ENCODE peak calls at places on chromosomes 11 and 22, in nine cellular contexts. Y is psoas muscle, C is NCI-H2081, D is transverse colon, O is DMS153, Q is neuronal stem cell, F is H9, K is aorta, M is colonic mucosa. H is an unnamed sample.

GRCh38 chr11:119533462-119533861 is 110.5 kb upstream of the THY1 start:
- DNase-seq in O (no peak), M (no peak), C (no peak), D (no peak), F (no peak), Q (no peak), Y (no peak), K (no peak), H (no peak)

GRCh38 chr11:108775324-108775723 is 110.5 kb downstream of the DDX10 start:
- DNase-seq in Q (no peak), F (no peak), M (no peak), K (no peak), D (no peak), Y (no peak), C (no peak), O (no peak), H (no peak)

GRCh38 chr11:84345597-84345996 is 1059.4 kb upstream of the CCDC90B start:
- DNase-seq in K (no peak), Y (no peak), D (no peak), O (no peak), Q (no peak), F (no peak), C (no peak), M (no peak), H (no peak)

GRCh38 chr11:73716153-73717056 is 44.5 kb downstream of the RAB6A start:
- DNase-seq in K (no peak), M (no peak), F (no peak), O (no peak), Q (no peak), D (no peak), Y (no peak), C (no peak), H (no peak)

GRCh38 chr11:93906486-93906885 is 56.1 kb upstream of the VSTM5 start:
- DNase-seq in Q (no peak), O (no peak), F (no peak), Y (no peak), C (no peak), M (no peak), D (no peak), K (no peak), H (no peak)

GRCh38 chr11:84993386-84993785 is 633.8 kb downstream of the DLG2 start:
- DNase-seq in D (peak; percentile 11), O (no peak), Q (no peak), C (no peak), F (peak; percentile 58), K (no peak), Y (no peak), M (peak; percentile 18), H (no peak)

GRCh38 chr11:72146625-72147024 is 11.1 kb downstream of the FOLR3 start:
- DNase-seq in M (no peak), Y (no peak), K (no peak), D (no peak), F (no peak), O (no peak), C (no peak), Q (no peak), H (no peak)

GRCh38 chr11:61962213-61963015 is 5.0 kb downstream of the FTH1 start:
- DNase-seq in Q (no peak), K (peak; percentile 44), M (no peak), C (no peak), Y (no peak), O (no peak), F (no peak), D (no peak), H (no peak)

GRCh38 chr22:25628494-25628893 is 64.0 kb downstream of the GRK3 start:
- DNase-seq in Q (no peak), O (peak; percentile 97), Y (no peak), M (no peak), D (no peak), K (no peak), F (no peak), C (no peak), H (no peak)

GRCh38 chr11:18633256-18634139 is 644 bp downstream of the SPTY2D1 start:
- DNase-seq in O (no peak), K (no peak), M (peak; percentile 27), C (no peak), Y (peak; percentile 12), Q (no peak), F (no peak), D (peak; percentile 15), H (no peak)

GRCh38 chr11:18617688-18618340 is 16.3 kb downstream of the SPTY2D1 start:
- DNase-seq in D (no peak), Y (no peak), M (no peak), Q (no peak), K (no peak), O (no peak), C (no peak), F (no peak), H (no peak)

GRCh38 chr11:27116684-27117083 is 76.1 kb downstream of the BBOX1 start:
- DNase-seq in C (no peak), K (no peak), F (no peak), M (no peak), Q (no peak), O (no peak), D (no peak), Y (no peak), H (no peak)

GRCh38 chr11:1150769-1151365 is 6.9 kb upstream of the MUC5AC start:
- DNase-seq in O (no peak), C (no peak), F (no peak), Y (peak; percentile 11), D (peak; percentile 11), K (no peak), M (peak; percentile 52), Q (no peak), H (no peak)

GRCh38 chr11:69744435-69744834 is 30.7 kb downstream of the FGF4 start:
- DNase-seq in O (no peak), C (no peak), D (no peak), F (peak; percentile 64), K (no peak), M (no peak), Q (no peak), Y (no peak), H (no peak)

GRCh38 chr11:114353448-114353847 is 46.9 kb downstream of the C11orf71 start:
- DNase-seq in Q (no peak), M (no peak), C (no peak), D (no peak), O (no peak), K (no peak), Y (no peak), F (no peak), H (no peak)

GRCh38 chr11:61627831-61628753 is 47.2 kb upstream of the SYT7 start:
- DNase-seq in Q (peak; percentile 67), D (peak; percentile 72), Y (peak; percentile 67), K (peak; percentile 76), M (peak; percentile 77), O (peak; percentile 16), F (peak; percentile 86), C (peak; percentile 34), H (peak; percentile 64)

GRCh38 chr11:70834277-70834940 is 418.0 kb downstream of the SHANK2 start:
- DNase-seq in Q (no peak), F (peak; percentile 49), O (no peak), C (no peak), K (no peak), M (no peak), Y (no peak), D (no peak), H (no peak)

GRCh38 chr22:25021409-25021808 is 68.9 kb downstream of the KIAA1671 start:
- DNase-seq in F (no peak), C (no peak), Y (no peak), M (no peak), D (no peak), K (no peak), Q (no peak), O (no peak), H (no peak)

GRCh38 chr11:63919267-63920125 is 2.5 kb upstream of the RCOR2 start:
- DNase-seq in Q (peak; percentile 84), M (peak; percentile 80), K (no peak), Y (peak; percentile 39), D (peak; percentile 50), F (peak; percentile 96), O (peak; percentile 78), C (no peak), H (no peak)

GRCh38 chr11:20609727-20610707 is 10.6 kb downstream of the SLC6A5 start:
- DNase-seq in O (peak; percentile 78), Y (peak; percentile 67), M (peak; percentile 63), F (peak; percentile 91), Q (peak; percentile 77), D (peak; percentile 62), K (peak; percentile 77), C (peak; percentile 86), H (peak; percentile 61)

H was measured in LoVo.